ENCODE peak calls at places on chromosomes 3 and 15, in five cellular contexts. P is foreskin keratinocyte; F is upper lobe of right lung; H is T-cell; S is stimulated activated effector memory CD8-positive, alpha-beta T cell treated with anti-CD3 and anti-CD28 coated beads, Interleukin-12 subunit alpha, Interleukin-12 subunit beta, amount 100 ng/mL, for 72 hours. B is an unnamed sample.

GRCh38 chr15:53351373-53351772 is 408.1 kb downstream of the WDR72 start:
- ATAC-seq in P (no peak), F (no peak), H (no peak), S (no peak), B (no peak)

GRCh38 chr15:52661909-52662308 is 17.3 kb downstream of the ATOSA start:
- ATAC-seq in P (no peak), F (no peak), H (no peak), S (peak; percentile 86), B (peak; percentile 32)

GRCh38 chr3:10357592-10358308 is 36.8 kb upstream of the SEC13 start:
- ATAC-seq in P (peak; percentile 91), F (peak; percentile 48), H (no peak), S (peak; percentile 60), B (no peak)

GRCh38 chr3:4587838-4588105 is 94.6 kb downstream of the ITPR1 start:
- ATAC-seq in P (no peak), F (no peak), H (no peak), S (peak; percentile 6), B (no peak)

GRCh38 chr3:126212629-126213375 is 32.4 kb upstream of the ALDH1L1 start:
- ATAC-seq in P (peak; percentile 27), F (peak; percentile 82), H (no peak), S (no peak), B (no peak)

GRCh38 chr15:31367021-31367729 is 40.5 kb downstream of the KLF13 start:
- ATAC-seq in P (no peak), F (peak; percentile 2), H (no peak), S (peak; percentile 1), B (no peak)

GRCh38 chr3:152399374-152399773 is 130.6 kb downstream of the MBNL1 start:
- ATAC-seq in P (peak; percentile 76), F (peak; percentile 35), H (no peak), S (peak; percentile 56), B (peak; percentile 62)

GRCh38 chr15:37078000-37078399 is 22.3 kb downstream of the MEIS2 start:
- ATAC-seq in P (no peak), F (no peak), H (no peak), S (no peak), B (no peak)

GRCh38 chr3:184196536-184196935 is 10.5 kb downstream of the ABCF3 start:
- ATAC-seq in P (no peak), F (no peak), H (no peak), S (peak; percentile 29), B (no peak)

GRCh38 chr15:41970456-41970855 is 1.9 kb downstream of the EHD4 start:
- ATAC-seq in P (no peak), F (no peak), H (no peak), S (no peak), B (no peak)

GRCh38 chr3:13013994-13014754 is 59.1 kb downstream of the IQSEC1 start:
- ATAC-seq in P (no peak), F (peak; percentile 2), H (no peak), S (no peak), B (peak; percentile 7)

GRCh38 chr3:123390865-123391613 is 57.9 kb downstream of the ADCY5 start:
- ATAC-seq in P (no peak), F (no peak), H (no peak), S (no peak), B (no peak)

GRCh38 chr15:97688177-97688576 is 272.3 kb upstream of the ARRDC4 start:
- ATAC-seq in P (no peak), F (no peak), H (no peak), S (no peak), B (no peak)

GRCh38 chr3:52004906-52005395 is 9.3 kb upstream of the RPL29 start:
- ATAC-seq in P (no peak), F (no peak), H (no peak), S (no peak), B (no peak)

GRCh38 chr15:93449798-93450197 is 360.8 kb upstream of the RGMA start:
- ATAC-seq in P (no peak), F (no peak), H (no peak), S (no peak), B (no peak)

GRCh38 chr3:141681390-141681780 is 56.7 kb upstream of the RNF7 start:
- ATAC-seq in P (no peak), F (no peak), H (no peak), S (no peak), B (no peak)

GRCh38 chr3:183555541-183556081 is at the start of gene KLHL6:
- ATAC-seq in P (no peak), F (peak; percentile 89), H (peak; percentile 94), S (peak; percentile 92), B (peak; percentile 84)

GRCh38 chr3:132788299-132788698 is 66.1 kb upstream of the NPHP3 start:
- ATAC-seq in P (no peak), F (peak; percentile 70), H (no peak), S (no peak), B (no peak)

GRCh38 chr15:78046796-78047341 is 30.6 kb downstream of the TBC1D2B start:
- ATAC-seq in P (peak; percentile 71), F (peak; percentile 82), H (no peak), S (peak; percentile 76), B (peak; percentile 73)

GRCh38 chr3:191005790-191006189 is 143.3 kb upstream of the GMNC start:
- ATAC-seq in P (no peak), F (no peak), H (no peak), S (no peak), B (no peak)

GRCh38 chr3:21526461-21526860 is 224.5 kb downstream of the ZNF385D start:
- ATAC-seq in P (no peak), F (no peak), H (no peak), S (no peak), B (no peak)

GRCh38 chr3:57007513-57008415 is 52.7 kb upstream of the SPATA12 start:
- ATAC-seq in P (peak; percentile 82), F (peak; percentile 74), H (no peak), S (peak; percentile 66), B (peak; percentile 38)

GRCh38 chr15:83185561-83185960 is 22.1 kb downstream of the HDGFL3 start:
- ATAC-seq in P (no peak), F (no peak), H (no peak), S (no peak), B (no peak)

GRCh38 chr3:175956964-175957363 is 1097.8 kb downstream of the NAALADL2 start:
- ATAC-seq in P (peak; percentile 38), F (no peak), H (no peak), S (no peak), B (no peak)

GRCh38 chr3:194296832-194297666 is 54.1 kb downstream of the CPN2 start:
- ATAC-seq in P (peak; percentile 2), F (peak; percentile 76), H (no peak), S (no peak), B (no peak)

GRCh38 chr3:14461748-14462324 is 59.4 kb downstream of the SLC6A6 start:
- ATAC-seq in P (peak; percentile 34), F (peak; percentile 61), H (peak; percentile 74), S (no peak), B (no peak)

GRCh38 chr3:102159810-102160451 is 274.9 kb upstream of the ZPLD1 start:
- ATAC-seq in P (no peak), F (no peak), H (no peak), S (peak; percentile 52), B (no peak)

GRCh38 chr3:51706788-51707731 is at the start of gene GRM2:
- ATAC-seq in P (peak; percentile 80), F (peak; percentile 88), H (peak; percentile 85), S (no peak), B (no peak)

GRCh38 chr3:105845488-105845887 is 23.3 kb downstream of the CBLB start:
- ATAC-seq in P (no peak), F (no peak), H (no peak), S (no peak), B (no peak)

GRCh38 chr3:113212155-113212844 is 943 bp downstream of the BOC start:
- ATAC-seq in P (peak; percentile 31), F (peak; percentile 42), H (no peak), S (peak; percentile 14), B (no peak)